ENCODE peak calls at places on chromosomes 11 and 22, in eight cellular contexts. One of them, this sample, is unnamed.

GRCh38 chr22:45472426-45472825 is 30.3 kb upstream of the FBLN1 start:
- DNase-seq in activated naive CD4-positive, alpha-beta T cell: no peak
- DNase-seq in AG09319: no peak
- DNase-seq in pancreas: no peak
- DNase-seq in choroid plexus epithelial cell: no peak
- DNase-seq in transverse colon: no peak
- DNase-seq in HT1080: no peak
- DNase-seq in omental fat pad: no peak
- DNase-seq in this sample: no peak

GRCh38 chr22:26842103-26842502 is 184.7 kb downstream of the MIAT start:
- DNase-seq in activated naive CD4-positive, alpha-beta T cell: no peak
- DNase-seq in AG09319: no peak
- DNase-seq in pancreas: no peak
- DNase-seq in choroid plexus epithelial cell: no peak
- DNase-seq in transverse colon: no peak
- DNase-seq in HT1080: no peak
- DNase-seq in omental fat pad: no peak
- DNase-seq in this sample: no peak

GRCh38 chr11:90836031-90836430 is 613.2 kb upstream of the CHORDC1 start:
- DNase-seq in activated naive CD4-positive, alpha-beta T cell: no peak
- DNase-seq in AG09319: no peak
- DNase-seq in pancreas: no peak
- DNase-seq in choroid plexus epithelial cell: no peak
- DNase-seq in transverse colon: no peak
- DNase-seq in HT1080: no peak
- DNase-seq in omental fat pad: no peak
- DNase-seq in this sample: no peak

GRCh38 chr11:8206251-8207079 is 37.6 kb upstream of the RIC3 start:
- DNase-seq in activated naive CD4-positive, alpha-beta T cell: no peak
- DNase-seq in AG09319: no peak
- DNase-seq in pancreas: peak
- DNase-seq in choroid plexus epithelial cell: no peak
- DNase-seq in transverse colon: no peak
- DNase-seq in HT1080: no peak
- DNase-seq in omental fat pad: no peak
- DNase-seq in this sample: no peak

GRCh38 chr11:119000906-119001305 is 3.0 kb downstream of the CENATAC start:
- DNase-seq in activated naive CD4-positive, alpha-beta T cell: no peak
- DNase-seq in AG09319: no peak
- DNase-seq in pancreas: no peak
- DNase-seq in choroid plexus epithelial cell: no peak
- DNase-seq in transverse colon: no peak
- DNase-seq in HT1080: no peak
- DNase-seq in omental fat pad: no peak
- DNase-seq in this sample: peak

GRCh38 chr11:19980957-19981669 is 179.2 kb downstream of the DBX1 start:
- DNase-seq in activated naive CD4-positive, alpha-beta T cell: no peak
- DNase-seq in AG09319: peak
- DNase-seq in pancreas: peak
- DNase-seq in choroid plexus epithelial cell: peak
- DNase-seq in transverse colon: peak
- DNase-seq in HT1080: no peak
- DNase-seq in omental fat pad: no peak
- DNase-seq in this sample: no peak

GRCh38 chr11:29333993-29334780 is 682.6 kb downstream of the KCNA4 start:
- DNase-seq in activated naive CD4-positive, alpha-beta T cell: no peak
- DNase-seq in AG09319: no peak
- DNase-seq in pancreas: no peak
- DNase-seq in choroid plexus epithelial cell: peak
- DNase-seq in transverse colon: no peak
- DNase-seq in HT1080: peak
- DNase-seq in omental fat pad: no peak
- DNase-seq in this sample: peak

GRCh38 chr11:8327761-8328192 is 64.1 kb upstream of the LMO1 start:
- DNase-seq in activated naive CD4-positive, alpha-beta T cell: no peak
- DNase-seq in AG09319: no peak
- DNase-seq in pancreas: no peak
- DNase-seq in choroid plexus epithelial cell: no peak
- DNase-seq in transverse colon: no peak
- DNase-seq in HT1080: no peak
- DNase-seq in omental fat pad: no peak
- DNase-seq in this sample: peak

GRCh38 chr11:2129699-2130366 is 9.4 kb downstream of the IGF2 start:
- DNase-seq in activated naive CD4-positive, alpha-beta T cell: no peak
- DNase-seq in AG09319: no peak
- DNase-seq in pancreas: no peak
- DNase-seq in choroid plexus epithelial cell: no peak
- DNase-seq in transverse colon: no peak
- DNase-seq in HT1080: no peak
- DNase-seq in omental fat pad: no peak
- DNase-seq in this sample: no peak

GRCh38 chr22:36379593-36380361 is 8.0 kb downstream of the MYH9 start:
- DNase-seq in activated naive CD4-positive, alpha-beta T cell: no peak
- DNase-seq in AG09319: no peak
- DNase-seq in pancreas: no peak
- DNase-seq in choroid plexus epithelial cell: peak
- DNase-seq in transverse colon: no peak
- DNase-seq in HT1080: peak
- DNase-seq in omental fat pad: no peak
- DNase-seq in this sample: peak

GRCh38 chr22:27122561-27122960 is 465.2 kb downstream of the MIAT start:
- DNase-seq in activated naive CD4-positive, alpha-beta T cell: no peak
- DNase-seq in AG09319: no peak
- DNase-seq in pancreas: no peak
- DNase-seq in choroid plexus epithelial cell: no peak
- DNase-seq in transverse colon: no peak
- DNase-seq in HT1080: no peak
- DNase-seq in omental fat pad: no peak
- DNase-seq in this sample: no peak

GRCh38 chr11:134854391-134854991 is 442.4 kb upstream of the B3GAT1 start:
- DNase-seq in activated naive CD4-positive, alpha-beta T cell: no peak
- DNase-seq in AG09319: no peak
- DNase-seq in pancreas: no peak
- DNase-seq in choroid plexus epithelial cell: no peak
- DNase-seq in transverse colon: no peak
- DNase-seq in HT1080: no peak
- DNase-seq in omental fat pad: no peak
- DNase-seq in this sample: no peak